ENCODE peak calls at places on chromosomes 1 and 21, in eight cellular contexts. One of them, this sample, is unnamed.

GRCh38 chr1:27960762-27961645 is 1.2 kb downstream of the XKR8 start:
- DNase-seq in sigmoid colon: no peak
- DNase-seq in esophagus muscularis mucosa: no peak
- DNase-seq in prostate gland: no peak
- DNase-seq in GM12878: no peak
- DNase-seq in vagina: no peak
- DNase-seq in HCT116: no peak
- DNase-seq in K562: no peak
- DNase-seq in this sample: no peak

GRCh38 chr1:240465531-240465940 is 146.4 kb downstream of the GREM2 start:
- DNase-seq in sigmoid colon: no peak
- DNase-seq in esophagus muscularis mucosa: no peak
- DNase-seq in prostate gland: no peak
- DNase-seq in GM12878: no peak
- DNase-seq in vagina: no peak
- DNase-seq in HCT116: no peak
- DNase-seq in K562: no peak
- DNase-seq in this sample: no peak

GRCh38 chr1:239987103-239987745 is 104.5 kb upstream of the FMN2 start:
- DNase-seq in sigmoid colon: no peak
- DNase-seq in esophagus muscularis mucosa: peak; percentile 75
- DNase-seq in prostate gland: no peak
- DNase-seq in GM12878: no peak
- DNase-seq in vagina: no peak
- DNase-seq in HCT116: peak; percentile 15
- DNase-seq in K562: peak; percentile 11
- DNase-seq in this sample: peak; percentile 62

GRCh38 chr1:64112281-64112680 is 91.1 kb upstream of the UBE2U start:
- DNase-seq in sigmoid colon: no peak
- DNase-seq in esophagus muscularis mucosa: no peak
- DNase-seq in prostate gland: no peak
- DNase-seq in GM12878: no peak
- DNase-seq in vagina: no peak
- DNase-seq in HCT116: no peak
- DNase-seq in K562: no peak
- DNase-seq in this sample: no peak

GRCh38 chr1:160261526-160261877 is 847 bp downstream of the DCAF8 start:
- DNase-seq in sigmoid colon: no peak
- DNase-seq in esophagus muscularis mucosa: no peak
- DNase-seq in prostate gland: peak; percentile 73
- DNase-seq in GM12878: peak; percentile 32
- DNase-seq in vagina: no peak
- DNase-seq in HCT116: no peak
- DNase-seq in K562: peak; percentile 72
- DNase-seq in this sample: peak; percentile 45

GRCh38 chr1:25640646-25641328 is 24.2 kb downstream of the MAN1C1 start:
- DNase-seq in sigmoid colon: no peak
- DNase-seq in esophagus muscularis mucosa: peak; percentile 62
- DNase-seq in prostate gland: no peak
- DNase-seq in GM12878: no peak
- DNase-seq in vagina: no peak
- DNase-seq in HCT116: no peak
- DNase-seq in K562: no peak
- DNase-seq in this sample: no peak

GRCh38 chr21:46153259-46154154 is 1.9 kb downstream of the FTCD start:
- DNase-seq in sigmoid colon: peak; percentile 71
- DNase-seq in esophagus muscularis mucosa: no peak
- DNase-seq in prostate gland: peak; percentile 58
- DNase-seq in GM12878: no peak
- DNase-seq in vagina: peak; percentile 75
- DNase-seq in HCT116: no peak
- DNase-seq in K562: peak; percentile 95
- DNase-seq in this sample: peak; percentile 58

GRCh38 chr21:45152265-45152746 is 77.9 kb downstream of the ADARB1 start:
- DNase-seq in sigmoid colon: peak; percentile 80
- DNase-seq in esophagus muscularis mucosa: no peak
- DNase-seq in prostate gland: no peak
- DNase-seq in GM12878: no peak
- DNase-seq in vagina: peak; percentile 70
- DNase-seq in HCT116: no peak
- DNase-seq in K562: peak; percentile 87
- DNase-seq in this sample: peak; percentile 31

GRCh38 chr1:184624626-184625025 is 130.0 kb downstream of the EDEM3 start:
- DNase-seq in sigmoid colon: no peak
- DNase-seq in esophagus muscularis mucosa: no peak
- DNase-seq in prostate gland: no peak
- DNase-seq in GM12878: no peak
- DNase-seq in vagina: no peak
- DNase-seq in HCT116: no peak
- DNase-seq in K562: no peak
- DNase-seq in this sample: no peak

GRCh38 chr1:56302878-56303277 is 276.5 kb downstream of the PLPP3 start:
- DNase-seq in sigmoid colon: no peak
- DNase-seq in esophagus muscularis mucosa: no peak
- DNase-seq in prostate gland: no peak
- DNase-seq in GM12878: no peak
- DNase-seq in vagina: no peak
- DNase-seq in HCT116: no peak
- DNase-seq in K562: no peak
- DNase-seq in this sample: no peak

GRCh38 chr1:67213948-67214347 is 47.7 kb downstream of the IL23R start:
- DNase-seq in sigmoid colon: no peak
- DNase-seq in esophagus muscularis mucosa: peak; percentile 45
- DNase-seq in prostate gland: no peak
- DNase-seq in GM12878: no peak
- DNase-seq in vagina: no peak
- DNase-seq in HCT116: no peak
- DNase-seq in K562: no peak
- DNase-seq in this sample: no peak

GRCh38 chr1:91805343-91805801 is 80.6 kb downstream of the TGFBR3 start:
- DNase-seq in sigmoid colon: no peak
- DNase-seq in esophagus muscularis mucosa: no peak
- DNase-seq in prostate gland: no peak
- DNase-seq in GM12878: no peak
- DNase-seq in vagina: no peak
- DNase-seq in HCT116: no peak
- DNase-seq in K562: no peak
- DNase-seq in this sample: no peak

GRCh38 chr1:178587975-178588374 is 75.1 kb downstream of the TEX35 start:
- DNase-seq in sigmoid colon: no peak
- DNase-seq in esophagus muscularis mucosa: no peak
- DNase-seq in prostate gland: no peak
- DNase-seq in GM12878: no peak
- DNase-seq in vagina: no peak
- DNase-seq in HCT116: no peak
- DNase-seq in K562: no peak
- DNase-seq in this sample: no peak
- H3K4me1 ChIP-seq in sigmoid colon: no peaks in the 10 kb centered on the region
- H3K4me1 ChIP-seq in esophagus muscularis mucosa: no peaks in the 10 kb centered on the region
- H3K4me1 ChIP-seq in prostate gland: no peaks in the 10 kb centered on the region
- H3K4me1 ChIP-seq in GM12878: peaks cover 1% of the 10 kb centered on the region
- H3K4me1 ChIP-seq in vagina: no peaks in the 10 kb centered on the region
- H3K4me1 ChIP-seq in HCT116: no peaks in the 10 kb centered on the region
- H3K4me1 ChIP-seq in K562: no peaks in the 10 kb centered on the region
- H3K4me1 ChIP-seq in this sample: no peaks in the 10 kb centered on the region

GRCh38 chr1:223745731-223746130 is 33.4 kb downstream of the CAPN2 start:
- DNase-seq in sigmoid colon: no peak
- DNase-seq in esophagus muscularis mucosa: no peak
- DNase-seq in prostate gland: no peak
- DNase-seq in GM12878: no peak
- DNase-seq in vagina: no peak
- DNase-seq in HCT116: no peak
- DNase-seq in K562: no peak
- DNase-seq in this sample: no peak

GRCh38 chr1:223738465-223739365 is 26.4 kb downstream of the CAPN2 start:
- DNase-seq in sigmoid colon: no peak
- DNase-seq in esophagus muscularis mucosa: no peak
- DNase-seq in prostate gland: peak; percentile 78
- DNase-seq in GM12878: no peak
- DNase-seq in vagina: no peak
- DNase-seq in HCT116: no peak
- DNase-seq in K562: no peak
- DNase-seq in this sample: peak; percentile 75

GRCh38 chr1:223739366-223740057 is 27.2 kb downstream of the CAPN2 start:
- DNase-seq in sigmoid colon: no peak
- DNase-seq in esophagus muscularis mucosa: no peak
- DNase-seq in prostate gland: peak; percentile 46
- DNase-seq in GM12878: no peak
- DNase-seq in vagina: no peak
- DNase-seq in HCT116: no peak
- DNase-seq in K562: no peak
- DNase-seq in this sample: peak; percentile 65

GRCh38 chr1:223741861-223742260 is 29.5 kb downstream of the CAPN2 start:
- DNase-seq in sigmoid colon: no peak
- DNase-seq in esophagus muscularis mucosa: no peak
- DNase-seq in prostate gland: no peak
- DNase-seq in GM12878: no peak
- DNase-seq in vagina: no peak
- DNase-seq in HCT116: no peak
- DNase-seq in K562: no peak
- DNase-seq in this sample: no peak

DNA sequence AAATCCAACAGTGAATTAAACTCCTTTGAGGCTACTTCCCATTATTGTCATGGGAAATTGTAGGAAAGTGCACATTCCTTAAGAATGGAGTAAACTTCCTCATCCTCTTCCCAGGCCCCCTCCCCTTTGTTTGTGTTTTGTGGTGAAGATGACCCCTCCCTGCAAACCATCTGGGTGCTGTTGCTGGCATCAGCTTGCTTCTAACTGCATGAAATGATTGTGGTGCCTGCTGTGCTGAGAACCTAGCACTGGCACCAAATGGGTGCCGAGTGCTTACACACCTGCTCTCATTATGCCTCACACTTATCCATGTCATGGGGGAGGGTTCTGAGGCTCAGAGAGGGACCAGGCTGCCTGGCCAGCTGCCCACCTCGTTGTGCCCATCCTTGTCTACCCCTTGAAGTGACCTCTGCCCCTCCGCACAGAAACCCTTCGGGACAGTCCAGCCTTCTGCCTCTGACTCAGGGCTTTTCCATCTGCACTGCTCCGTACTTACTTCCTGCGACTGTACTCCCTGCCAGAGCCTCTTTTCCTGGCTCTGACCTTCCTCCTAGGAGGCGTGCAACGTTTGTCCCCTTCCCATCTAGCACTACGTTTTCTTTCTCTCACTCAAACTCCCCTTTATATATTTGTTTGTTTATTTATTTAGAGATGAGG is 30.6 kb downstream of the CAPN2 start:
- DNase-seq in sigmoid colon: no peak
- DNase-seq in esophagus muscularis mucosa: no peak
- DNase-seq in prostate gland: no peak
- DNase-seq in GM12878: no peak
- DNase-seq in vagina: no peak
- DNase-seq in HCT116: no peak
- DNase-seq in K562: no peak
- DNase-seq in this sample: no peak
- TF ChIP-seq POLR2AphosphoS5 in sigmoid colon: no peak
- TF ChIP-seq POLR2AphosphoS5 in esophagus muscularis mucosa: no peak
- TF ChIP-seq POLR2AphosphoS5 in prostate gland: no peak
- TF ChIP-seq POLR2AphosphoS5 in GM12878: no peak
- TF ChIP-seq POLR2AphosphoS5 in vagina: no peak
- TF ChIP-seq POLR2AphosphoS5 in HCT116: no peak
- TF ChIP-seq POLR2AphosphoS5 in K562: no peak
- TF ChIP-seq POLR2AphosphoS5 in this sample: no peak

GRCh38 chr1:155001688-155002474 is 721 bp upstream of the ZBTB7B start:
- DNase-seq in sigmoid colon: peak; percentile 100
- DNase-seq in esophagus muscularis mucosa: peak; percentile 100
- DNase-seq in prostate gland: peak; percentile 100
- DNase-seq in GM12878: peak; percentile 94
- DNase-seq in vagina: peak; percentile 100
- DNase-seq in HCT116: peak; percentile 99
- DNase-seq in K562: peak; percentile 98
- DNase-seq in this sample: peak; percentile 100

GRCh38 chr1:154999651-155000474 is 2.7 kb upstream of the ZBTB7B start:
- DNase-seq in sigmoid colon: no peak
- DNase-seq in esophagus muscularis mucosa: no peak
- DNase-seq in prostate gland: peak; percentile 57
- DNase-seq in GM12878: no peak
- DNase-seq in vagina: peak; percentile 92
- DNase-seq in HCT116: no peak
- DNase-seq in K562: peak; percentile 80
- DNase-seq in this sample: peak; percentile 65

GRCh38 chr1:155001438-155001687 is 1.2 kb upstream of the ZBTB7B start:
- DNase-seq in sigmoid colon: no peak
- DNase-seq in esophagus muscularis mucosa: no peak
- DNase-seq in prostate gland: no peak
- DNase-seq in GM12878: no peak
- DNase-seq in vagina: no peak
- DNase-seq in HCT116: no peak
- DNase-seq in K562: no peak
- DNase-seq in this sample: no peak

GRCh38 chr1:155000475-155000724 is 2.2 kb upstream of the ZBTB7B start:
- DNase-seq in sigmoid colon: no peak
- DNase-seq in esophagus muscularis mucosa: no peak
- DNase-seq in prostate gland: peak; percentile 57
- DNase-seq in GM12878: no peak
- DNase-seq in vagina: no peak
- DNase-seq in HCT116: no peak
- DNase-seq in K562: no peak
- DNase-seq in this sample: peak; percentile 64

GRCh38 chr1:155000725-155001437 is 1.7 kb upstream of the ZBTB7B start:
- DNase-seq in sigmoid colon: peak; percentile 95
- DNase-seq in esophagus muscularis mucosa: no peak
- DNase-seq in prostate gland: peak; percentile 97
- DNase-seq in GM12878: peak; percentile 41
- DNase-seq in vagina: peak; percentile 97
- DNase-seq in HCT116: peak; percentile 90
- DNase-seq in K562: peak; percentile 90
- DNase-seq in this sample: peak; percentile 97
- TF ChIP-seq CTCF in sigmoid colon: no peak
- TF ChIP-seq CTCF in esophagus muscularis mucosa: no peak
- TF ChIP-seq CTCF in prostate gland: no peak
- TF ChIP-seq CTCF in GM12878: no peak
- TF ChIP-seq CTCF in vagina: peak; percentile 56
- TF ChIP-seq CTCF in HCT116: no peak
- TF ChIP-seq CTCF in K562: peak; percentile 18
- TF ChIP-seq CTCF in this sample: no peak

DNA sequence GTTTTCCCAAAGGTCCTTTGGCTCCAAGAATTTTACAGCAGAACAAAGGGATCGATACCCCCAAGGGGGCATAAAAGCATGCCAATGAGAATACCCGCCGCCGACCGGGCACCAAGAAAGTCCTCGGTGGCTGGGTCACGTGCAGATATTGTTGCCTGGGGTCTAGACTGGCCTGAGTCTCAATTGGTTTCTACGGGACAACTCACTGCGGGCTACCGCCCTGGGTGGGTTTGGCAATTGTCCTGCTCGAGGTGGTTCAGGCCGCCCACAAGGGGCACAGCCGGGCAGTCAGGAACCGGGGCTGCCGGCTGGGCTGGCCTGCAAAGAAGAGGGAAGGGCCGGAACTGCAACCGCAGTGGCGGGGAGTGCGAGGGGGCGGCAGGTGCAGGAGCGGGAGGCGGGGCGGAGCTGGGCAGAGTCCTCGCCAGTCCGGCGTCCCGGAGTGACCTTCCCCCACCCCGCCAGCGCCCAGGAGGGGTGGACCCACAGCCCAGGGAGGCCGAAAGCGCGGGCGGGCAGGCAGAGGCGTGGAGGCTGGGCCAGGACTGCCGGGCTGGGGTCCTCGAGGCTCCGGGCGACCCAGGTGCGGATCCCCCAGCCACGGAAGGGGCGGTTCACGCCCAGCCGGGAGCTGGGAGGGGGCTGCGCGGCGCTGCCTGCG is 926 bp upstream of the ATP1B1 start:
- DNase-seq in sigmoid colon: peak; percentile 87
- DNase-seq in esophagus muscularis mucosa: no peak
- DNase-seq in prostate gland: peak; percentile 53
- DNase-seq in GM12878: no peak
- DNase-seq in vagina: no peak
- DNase-seq in HCT116: no peak
- DNase-seq in K562: peak; percentile 59
- DNase-seq in this sample: peak; percentile 96
- H3K4me1 ChIP-seq in sigmoid colon: peaks cover 43% of the 10 kb centered on the region
- H3K4me1 ChIP-seq in esophagus muscularis mucosa: peaks cover 59% of the 10 kb centered on the region
- H3K4me1 ChIP-seq in prostate gland: peaks cover 6% of the 10 kb centered on the region
- H3K4me1 ChIP-seq in GM12878: peaks cover 3% of the 10 kb centered on the region
- H3K4me1 ChIP-seq in vagina: peaks cover 23% of the 10 kb centered on the region
- H3K4me1 ChIP-seq in HCT116: peaks cover 59% of the 10 kb centered on the region
- H3K4me1 ChIP-seq in K562: peaks cover 3% of the 10 kb centered on the region
- H3K4me1 ChIP-seq in this sample: peaks cover 69% of the 10 kb centered on the region

This sample was measured in stomach.